ENCODE peak calls at places on chromosomes 11 and 22, in nine cellular contexts. R is progenitor cell of endocrine pancreas; H is endothelial cell; I is fibroblast of mammary gland; O is NCI-H460; J is anterior cingulate cortex; Q is BJ; T is activated T-cell treated with anti-CD3 and anti-CD28 coated beads, Interleukin-2, amount 50 U/mL, for 48 hours; D is stromal cell of bone marrow. V is an unnamed sample.

GRCh38 chr11:128548655-128549255 is 38.6 kb downstream of the ETS1 start:
- DNase-seq in R (no peak), H (peak; percentile 84), I (peak; percentile 48), O (no peak), J (no peak), Q (no peak), T (peak; percentile 55), D (no peak), V (no peak)

GRCh38 chr22:36897611-36898010 is 15.8 kb upstream of the CSF2RB start:
- DNase-seq in R (no peak), H (no peak), I (no peak), O (no peak), J (no peak), Q (no peak), T (no peak), D (no peak), V (no peak)

GRCh38 chr11:119414321-119414720 is 8.7 kb downstream of the THY1 start:
- DNase-seq in R (no peak), H (no peak), I (no peak), O (no peak), J (no peak), Q (no peak), T (no peak), D (no peak), V (no peak)

GRCh38 chr11:69730500-69730899 is 26.7 kb upstream of the FGF19 start:
- DNase-seq in R (no peak), H (no peak), I (no peak), O (no peak), J (no peak), Q (no peak), T (no peak), D (no peak), V (no peak)

GRCh38 chr11:10797561-10797960 is 11.2 kb downstream of the EIF4G2 start:
- DNase-seq in R (no peak), H (no peak), I (peak; percentile 20), O (no peak), J (no peak), Q (no peak), T (no peak), D (no peak), V (no peak)

GRCh38 chr11:12222099-12222751 is 111.8 kb downstream of the MICAL2 start:
- DNase-seq in R (no peak), H (no peak), I (no peak), O (no peak), J (no peak), Q (no peak), T (no peak), D (no peak), V (no peak)

GRCh38 chr11:61779666-61780525 is 12.5 kb downstream of the TMEM258 start:
- DNase-seq in R (no peak), H (no peak), I (no peak), O (no peak), J (no peak), Q (no peak), T (no peak), D (no peak), V (no peak)

GRCh38 chr22:40238425-40239344 is 61.0 kb downstream of the TNRC6B start:
- DNase-seq in R (no peak), H (no peak), I (peak; percentile 88), O (peak; percentile 45), J (no peak), Q (peak; percentile 26), T (peak; percentile 42), D (peak; percentile 36), V (peak; percentile 42)

GRCh38 chr11:68135161-68135560 is 14.0 kb upstream of the CHKA start:
- DNase-seq in R (no peak), H (no peak), I (no peak), O (no peak), J (no peak), Q (no peak), T (no peak), D (no peak), V (no peak)

GRCh38 chr11:4125141-4125540 is 30.5 kb downstream of the RRM1 start:
- DNase-seq in R (no peak), H (no peak), I (peak; percentile 5), O (no peak), J (no peak), Q (no peak), T (no peak), D (no peak), V (no peak)

GRCh38 chr11:2767071-2767470 is 67.3 kb upstream of the KCNQ1OT1 start:
- DNase-seq in R (no peak), H (no peak), I (no peak), O (no peak), J (no peak), Q (no peak), T (no peak), D (no peak), V (no peak)

GRCh38 chr11:102312656-102313055 is 4.6 kb upstream of the BIRC3 start:
- DNase-seq in R (no peak), H (no peak), I (peak; percentile 45), O (no peak), J (no peak), Q (no peak), T (no peak), D (no peak), V (no peak)

GRCh38 chr11:18836415-18836814 is 44.8 kb upstream of the PTPN5 start:
- DNase-seq in R (no peak), H (no peak), I (no peak), O (no peak), J (no peak), Q (no peak), T (no peak), D (no peak), V (no peak)

GRCh38 chr22:50738649-50739227 is 734 bp downstream of the ACR start:
- DNase-seq in R (no peak), H (peak; percentile 8), I (no peak), O (no peak), J (no peak), Q (no peak), T (no peak), D (no peak), V (no peak)

GRCh38 chr11:114440971-114441810 is 1.9 kb downstream of the REXO2 start:
- DNase-seq in R (no peak), H (no peak), I (no peak), O (no peak), J (no peak), Q (no peak), T (no peak), D (no peak), V (no peak)

GRCh38 chr11:5689551-5689983 is at the start of gene TRIM22:
- DNase-seq in R (no peak), H (no peak), I (peak; percentile 79), O (no peak), J (peak; percentile 12), Q (peak; percentile 45), T (peak; percentile 58), D (peak; percentile 88), V (peak; percentile 70)